ENCODE peak calls at places on chromosomes 7 and 10, in nine cellular contexts. K, Y, A, Z, Q, L, B, M and J are unnamed samples.
A peak's percentile ranks its signal among the peaks of the same experiment; 100 is the strongest.

GRCh38 chr7:55538538-55538937 is 33.8 kb downstream of the VOPP1 start:
- DNase-seq in M (no peak), K (no peak), Z (no peak), Q (no peak), L (no peak), B (no peak), Y (peak; percentile 97), A (no peak), J (no peak)

GRCh38 chr7:151275813-151276577 is 27.5 kb upstream of the SMARCD3 start:
- DNase-seq in L (no peak), K (no peak), Q (no peak), Z (no peak), B (no peak), Y (no peak), M (peak; percentile 46), A (no peak), J (no peak)

GRCh38 chr7:111168182-111168581 is 77.3 kb downstream of the LRRN3 start:
- DNase-seq in Q (no peak), K (no peak), A (no peak), B (no peak), Z (no peak), L (no peak), M (no peak), Y (no peak), J (no peak)

GRCh38 chr7:117090820-117091219 is 137.5 kb downstream of the ST7 start:
- DNase-seq in Q (no peak), B (no peak), A (no peak), M (no peak), Y (no peak), Z (no peak), K (no peak), L (no peak), J (no peak)

GRCh38 chr7:1536768-1537630 is 6.5 kb downstream of the MAFK start:
- DNase-seq in Z (peak; percentile 89), Q (no peak), B (no peak), L (peak; percentile 97), K (peak; percentile 97), Y (peak; percentile 87), M (peak; percentile 95), A (peak; percentile 99), J (peak; percentile 99)

GRCh38 chr7:84975586-84976185 is 211.2 kb downstream of the SEMA3D start:
- DNase-seq in Y (no peak), B (no peak), A (no peak), L (no peak), Z (no peak), K (no peak), M (no peak), Q (no peak), J (no peak)

GRCh38 chr7:137920637-137921473 is 74.1 kb upstream of the DGKI start:
- DNase-seq in Z (no peak), L (no peak), M (no peak), K (no peak), B (no peak), A (no peak), Q (no peak), Y (no peak), J (no peak)

GRCh38 chr7:139807009-139807408 is 22.1 kb upstream of the TBXAS1 start:
- DNase-seq in A (no peak), M (no peak), Z (no peak), Y (no peak), Q (no peak), K (no peak), L (no peak), B (no peak), J (no peak)

GRCh38 chr7:50565559-50565916 is 333 bp upstream of the DDC start:
- DNase-seq in Y (no peak), A (no peak), Q (no peak), M (no peak), L (no peak), Z (no peak), B (no peak), K (no peak), J (no peak)

GRCh38 chr7:50564171-50564570 is 1.0 kb downstream of the DDC start:
- DNase-seq in L (no peak), M (no peak), A (no peak), Y (no peak), B (no peak), Q (no peak), Z (peak; percentile 32), K (no peak), J (no peak)

GRCh38 chr7:50567715-50568261 is 2.6 kb upstream of the DDC start:
- DNase-seq in Z (no peak), L (no peak), M (no peak), Y (no peak), Q (no peak), A (no peak), B (no peak), K (no peak), J (no peak)

GRCh38 chr7:50564630-50565558 is at the start of gene DDC:
- DNase-seq in A (no peak), Y (no peak), Z (peak; percentile 69), Q (no peak), M (no peak), L (no peak), B (no peak), K (no peak), J (no peak)

DNA sequence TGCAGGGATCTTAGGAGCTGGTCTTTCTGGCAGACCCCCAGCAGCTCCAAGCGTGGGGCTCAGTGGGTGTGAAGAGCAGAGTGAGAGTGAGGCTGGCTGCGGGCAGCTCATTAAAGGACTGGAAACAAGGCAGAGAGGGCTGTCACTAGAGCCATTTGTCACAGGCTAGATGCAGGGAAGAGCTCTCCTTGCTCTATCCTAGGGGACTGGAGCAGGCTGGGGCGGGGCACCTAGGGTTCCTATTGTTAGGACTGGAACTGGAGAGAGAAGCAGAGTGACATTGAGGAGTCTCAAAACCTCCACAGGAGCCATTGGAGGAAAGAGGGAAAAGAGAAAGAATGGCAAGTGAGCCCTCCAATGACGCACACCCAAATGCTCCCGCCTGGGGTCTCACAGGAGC is 772 bp upstream of the DDC start:
- DNase-seq in M (no peak), B (no peak), A (no peak), Z (peak; percentile 52), K (no peak), Q (no peak), L (no peak), Y (no peak), J (no peak)
- H3K27ac ChIP-seq in M (no peak overlapping the region), B (no peak overlapping the region), A (no peak overlapping the region), Z (peak overlapping the region; percentile 65), K (no peak overlapping the region), Q (no peak overlapping the region), L (no peak overlapping the region), Y (no peak overlapping the region), J (peak overlapping the region; percentile 63)

GRCh38 chr10:87819274-87819585 is 1.2 kb upstream of the ATAD1 start:
- DNase-seq in Z (no peak), M (no peak), A (no peak), Y (no peak), L (no peak), K (no peak), Q (no peak), B (no peak), J (no peak)

GRCh38 chr10:87817291-87817872 is 644 bp downstream of the ATAD1 start:
- DNase-seq in L (no peak), K (no peak), B (no peak), Q (peak; percentile 49), Z (no peak), M (no peak), Y (no peak), A (no peak), J (no peak)

GRCh38 chr10:87818505-87819273 is 663 bp upstream of the ATAD1 start:
- DNase-seq in A (peak; percentile 56), B (peak; percentile 8), Y (peak; percentile 55), M (no peak), Z (peak; percentile 60), L (peak; percentile 19), Q (peak; percentile 91), K (peak; percentile 11), J (peak; percentile 59)

GRCh38 chr10:87816842-87817178 is 1.2 kb downstream of the ATAD1 start:
- DNase-seq in B (no peak), Y (no peak), M (no peak), K (no peak), A (no peak), Z (no peak), Q (no peak), L (no peak), J (no peak)

DNA sequence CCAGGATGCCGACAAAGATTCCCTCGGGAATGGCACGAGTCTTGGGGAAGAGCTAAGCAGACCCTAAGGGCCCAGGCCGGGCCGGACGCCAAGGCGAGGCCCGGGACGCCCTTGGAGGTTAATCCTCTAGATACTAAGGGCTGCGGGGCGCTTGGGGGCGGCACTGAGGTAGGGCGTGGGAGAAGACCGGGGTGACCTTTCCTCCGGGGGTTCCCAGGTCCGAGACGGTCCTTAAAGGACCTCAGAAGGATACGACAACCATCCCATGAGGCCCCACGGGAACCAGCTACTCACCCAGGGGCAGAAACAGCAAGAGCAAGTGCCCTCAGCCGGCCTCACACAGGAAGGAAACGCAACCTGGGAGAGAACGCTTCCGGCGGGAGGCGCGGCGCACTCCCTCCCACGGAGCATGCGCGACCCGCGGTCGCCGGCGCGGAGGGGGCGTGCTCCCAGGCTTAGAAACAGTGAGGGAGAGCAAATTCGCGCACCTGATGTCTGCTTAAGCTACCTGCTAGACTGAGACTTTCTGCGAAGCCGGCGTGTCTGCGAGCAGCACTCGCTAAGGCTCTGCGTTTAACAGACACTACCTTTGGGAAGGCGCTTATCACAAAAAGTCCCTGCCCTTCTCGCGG is at the start of gene ATAD1:
- DNase-seq in K (peak; percentile 82), M (peak; percentile 82), B (peak; percentile 76), A (peak; percentile 89), Z (peak; percentile 90), L (peak; percentile 75), Q (peak; percentile 93), Y (peak; percentile 90), J (peak; percentile 93)
- TF ChIP-seq CTCF in K (peak; percentile 34), M (no peak), B (peak; percentile 48), A (no peak), Z (peak; percentile 13), L (no peak), Q (peak; percentile 28), Y (peak; percentile 41), J (no peak)

GRCh38 chr10:790821-791551 is 101.5 kb upstream of the DIP2C start:
- DNase-seq in M (no peak), A (peak; percentile 57), Y (no peak), K (no peak), L (no peak), B (no peak), Q (no peak), Z (no peak), J (no peak)

GRCh38 chr10:788796-789748 is 99.6 kb upstream of the DIP2C start:
- DNase-seq in A (peak; percentile 94), M (peak; percentile 73), Y (peak; percentile 56), B (peak; percentile 20), L (peak; percentile 66), Q (no peak), Z (peak; percentile 60), K (peak; percentile 79), J (peak; percentile 94)

GRCh38 chr10:791639-792038 is 102.2 kb upstream of the DIP2C start:
- DNase-seq in M (no peak), A (peak; percentile 30), L (no peak), K (no peak), Y (no peak), B (no peak), Q (no peak), Z (no peak), J (no peak)

GRCh38 chr10:787933-788651 is 98.6 kb upstream of the DIP2C start:
- DNase-seq in M (no peak), B (no peak), A (peak; percentile 62), K (peak; percentile 39), Z (peak; percentile 13), Q (no peak), L (no peak), Y (no peak), J (peak; percentile 67)

DNA sequence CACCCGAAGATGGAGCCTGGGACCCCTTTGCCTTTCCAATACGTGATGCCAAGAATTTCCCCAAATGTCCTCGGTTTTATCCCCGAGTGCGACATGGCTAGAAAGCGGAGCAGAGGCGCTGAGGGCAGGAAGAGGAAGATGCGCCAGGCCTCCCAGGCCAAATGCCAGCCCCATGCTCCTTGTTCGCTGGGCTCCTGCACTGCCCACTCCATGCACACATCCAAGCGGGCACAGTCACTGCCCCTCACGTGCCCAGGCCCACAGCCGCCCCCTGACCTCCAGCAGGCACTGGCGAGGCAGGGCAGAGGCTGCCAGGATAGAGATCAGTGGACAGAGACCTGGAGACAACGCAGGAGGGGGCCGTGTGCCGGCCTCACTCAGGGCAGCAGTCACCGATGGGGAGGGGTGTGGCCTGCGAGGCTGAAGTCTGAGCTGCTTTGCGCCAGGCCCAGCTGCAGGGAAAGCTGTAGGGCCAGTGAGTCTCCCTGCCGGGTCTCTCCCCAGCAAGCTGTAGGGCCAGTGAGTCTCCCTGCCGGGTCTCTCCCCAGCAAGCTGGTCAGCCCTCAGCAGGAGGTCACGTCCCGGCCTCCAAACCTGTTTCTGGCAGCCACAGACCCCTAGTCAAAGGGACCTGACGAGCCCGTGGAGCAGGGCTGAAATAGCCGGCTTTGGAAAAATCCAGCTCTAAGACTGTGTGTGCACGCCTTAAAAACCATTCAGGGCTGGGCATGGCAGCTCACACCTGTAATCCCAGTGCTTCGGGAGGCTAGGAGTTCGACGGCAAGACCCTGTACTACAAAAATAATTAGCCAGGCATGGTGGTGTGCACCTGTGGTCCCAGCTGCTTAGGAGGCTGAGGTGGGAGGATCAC is 100.6 kb upstream of the DIP2C start:
- DNase-seq in Y (no peak), Q (no peak), A (peak; percentile 57), L (no peak), M (no peak), Z (no peak), B (no peak), K (no peak), J (peak; percentile 71)
- H3K4me3 ChIP-seq in Y (no peak overlapping the region), Q (no peak overlapping the region), A (peak overlapping the region; percentile 50), L (no peak overlapping the region), M (no peak overlapping the region), Z (peak overlapping the region; percentile 23), B (peak overlapping the region; percentile 59), K (no peak overlapping the region), J (peak overlapping the region; percentile 51)

GRCh38 chr7:64640504-64640903 is 25.4 kb upstream of the ZNF107 start:
- DNase-seq in B (no peak), Z (no peak), K (no peak), Y (no peak), L (no peak), A (no peak), M (no peak), Q (no peak), J (no peak)
- H3K27ac ChIP-seq in B (no peak overlapping the region), Z (no peak overlapping the region), K (no peak overlapping the region), Y (no peak overlapping the region), L (no peak overlapping the region), A (no peak overlapping the region), M (no peak overlapping the region), Q (no peak overlapping the region), J (no peak overlapping the region)